ENCODE peak calls at places on chromosome 10, in ten cellular contexts. W is spleen, F is endothelial cell of umbilical vein, K is heart left ventricle, V is NB4, U is H1, S is sigmoid colon, O is A549, Z is stomach, I is transverse colon. E is an unnamed sample.
A peak's percentile ranks its signal among the peaks of the same experiment; 100 is the strongest.

GRCh38 chr10:6721964-6722615 is 142.0 kb upstream of the PRKCQ start:
- DNase-seq in W (no peak), F (peak; percentile 99), K (no peak), V (no peak), U (no peak), S (no peak), O (peak; percentile 63), Z (no peak), I (no peak), E (no peak)

GRCh38 chr10:120423350-120424197 is 33.5 kb upstream of the PLPP4 start:
- DNase-seq in W (no peak), F (peak; percentile 86), K (no peak), V (peak; percentile 51), U (peak; percentile 2), S (no peak), O (peak; percentile 54), Z (peak; percentile 53), I (peak; percentile 38), E (no peak)

GRCh38 chr10:104762793-104763192 is 121.7 kb downstream of the SORCS3 start:
- DNase-seq in W (no peak), F (no peak), K (no peak), V (no peak), U (no peak), S (no peak), O (no peak), Z (no peak), I (no peak), E (no peak)

GRCh38 chr10:96647466-96647865 is 60.7 kb upstream of the TM9SF3 start:
- DNase-seq in W (no peak), F (no peak), K (no peak), V (no peak), U (no peak), S (no peak), O (no peak), Z (no peak), I (no peak), E (no peak)

GRCh38 chr10:128843972-128844371 is 623.1 kb upstream of the MGMT start:
- DNase-seq in W (no peak), F (no peak), K (no peak), V (peak; percentile 35), U (no peak), S (no peak), O (no peak), Z (no peak), I (no peak), E (no peak)

GRCh38 chr10:3237055-3237454 is 64.5 kb upstream of the PITRM1 start:
- DNase-seq in W (no peak), F (no peak), K (no peak), V (no peak), U (no peak), S (no peak), O (no peak), Z (no peak), I (no peak), E (no peak)

GRCh38 chr10:33808475-33808874 is 474.0 kb upstream of the NRP1 start:
- DNase-seq in W (no peak), F (no peak), K (no peak), V (no peak), U (no peak), S (no peak), O (no peak), Z (no peak), I (no peak), E (no peak)

GRCh38 chr10:5291501-5292195 is 73.1 kb upstream of the UCN3 start:
- DNase-seq in W (peak; percentile 81), F (peak; percentile 79), K (peak; percentile 58), V (peak; percentile 96), U (no peak), S (peak; percentile 78), O (peak; percentile 94), Z (no peak), I (peak; percentile 43), E (no peak)

GRCh38 chr10:132539894-132540293 is 2.3 kb downstream of the INPP5A start:
- DNase-seq in W (no peak), F (peak; percentile 54), K (peak; percentile 13), V (peak; percentile 67), U (no peak), S (peak; percentile 60), O (no peak), Z (no peak), I (no peak), E (no peak)

GRCh38 chr10:95300140-95300539 is 9.3 kb upstream of the PDLIM1 start:
- DNase-seq in W (no peak), F (no peak), K (no peak), V (no peak), U (no peak), S (no peak), O (no peak), Z (no peak), I (no peak), E (no peak)

GRCh38 chr10:3503299-3503698 is 281.7 kb downstream of the KLF6 start:
- DNase-seq in W (no peak), F (no peak), K (no peak), V (no peak), U (no peak), S (no peak), O (no peak), Z (no peak), I (no peak), E (no peak)

GRCh38 chr10:121179006-121179405 is 327.8 kb downstream of the WDR11 start:
- DNase-seq in W (no peak), F (no peak), K (no peak), V (no peak), U (no peak), S (no peak), O (no peak), Z (no peak), I (no peak), E (no peak)

GRCh38 chr10:84290235-84290634 is 38.2 kb upstream of the CCSER2 start:
- DNase-seq in W (no peak), F (no peak), K (no peak), V (no peak), U (no peak), S (no peak), O (no peak), Z (no peak), I (no peak), E (no peak)

GRCh38 chr10:102946992-102947391 is 28.9 kb downstream of the CNNM2 start:
- DNase-seq in W (no peak), F (no peak), K (no peak), V (no peak), U (no peak), S (no peak), O (no peak), Z (no peak), I (no peak), E (no peak)
- TF ChIP-seq CTCF in W (no peak), F (no peak), K (no peak), V (no peak), U (no peak), S (no peak), O (no peak), Z (no peak), I (no peak), E (no peak)

GRCh38 chr10:69100136-69100872 is 12.4 kb downstream of the SRGN start:
- DNase-seq in W (no peak), F (no peak), K (no peak), V (peak; percentile 39), U (no peak), S (no peak), O (no peak), Z (no peak), I (no peak), E (no peak)
- TF ChIP-seq POLR2A in W (no peak), F (no peak), K (no peak), V (no peak), U (no peak), S (no peak), O (no peak), Z (no peak), I (no peak), E (no peak)

DNA sequence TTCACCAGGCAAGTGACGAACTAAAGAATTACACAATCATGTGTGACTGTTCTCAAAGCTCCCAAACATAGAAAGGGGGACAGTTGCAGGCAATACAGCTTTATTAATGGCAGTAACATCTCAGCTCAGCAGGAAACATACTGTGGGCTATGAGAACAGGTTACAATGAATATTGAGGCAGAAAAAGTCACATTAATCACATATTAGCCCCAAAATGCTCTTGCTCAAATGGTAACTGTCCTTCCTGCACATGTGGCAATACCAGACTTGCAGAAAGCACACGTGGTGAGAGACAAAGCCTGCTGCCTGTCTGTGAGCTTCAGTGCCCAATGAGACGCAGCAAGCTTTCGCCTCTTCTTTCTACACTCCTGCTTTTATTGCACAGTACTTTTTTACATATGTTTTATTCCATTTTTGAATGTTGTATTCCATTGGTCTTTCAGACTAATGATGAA is 104.9 kb upstream of the ACBD5 start:
- DNase-seq in W (no peak), F (no peak), K (no peak), V (peak; percentile 66), U (no peak), S (no peak), O (no peak), Z (no peak), I (no peak), E (no peak)
- H3K4me3 ChIP-seq in W (no peak overlapping the region), F (no peak overlapping the region), K (no peak overlapping the region), V (no peak overlapping the region), U (no peak overlapping the region), S (no peak overlapping the region), O (no peak overlapping the region), Z (no peak overlapping the region), I (no peak overlapping the region), E (no peak overlapping the region)

GRCh38 chr10:64863836-64864235 is 1342.6 kb downstream of the REEP3 start:
- DNase-seq in W (no peak), F (no peak), K (no peak), V (no peak), U (no peak), S (no peak), O (no peak), Z (no peak), I (no peak), E (no peak)

DNA sequence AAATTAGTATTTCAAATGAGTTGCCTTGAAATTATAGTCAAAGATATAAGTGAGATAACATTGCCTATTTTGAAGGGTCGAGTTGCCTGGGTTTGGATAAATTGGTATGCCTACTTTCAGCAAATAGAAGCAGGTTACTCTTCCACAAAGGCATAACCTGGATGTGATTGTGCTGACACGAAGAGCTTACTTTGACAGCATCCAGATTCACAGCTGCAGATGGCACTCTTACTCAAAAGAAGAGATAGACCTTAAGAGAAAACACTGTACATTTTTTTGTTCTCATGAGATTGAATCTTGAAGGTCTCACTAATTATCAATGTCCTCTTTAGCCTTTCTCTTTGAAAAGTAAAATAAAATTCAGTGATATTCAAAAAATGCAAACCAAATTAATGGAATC is 1338.7 kb downstream of the REEP3 start:
- DNase-seq in W (no peak), F (no peak), K (no peak), V (no peak), U (no peak), S (no peak), O (no peak), Z (no peak), I (no peak), E (no peak)
- TF ChIP-seq CTCF in W (no peak), F (no peak), K (no peak), V (no peak), U (no peak), S (no peak), O (no peak), Z (no peak), I (no peak), E (no peak)

E was measured in vagina.